ENCODE peak calls at places on chromosome X, in six cellular contexts. H is sigmoid colon; R is astrocyte of the spinal cord; G is CD8-positive, alpha-beta T cell; Y is mucosa of descending colon; L is lower leg skin. D is an unnamed sample.

GRCh38 chrX:119693996-119694451 is 1.1 kb upstream of the SEPTIN6 start:
- DNase-seq in G (no peak), R (no peak), Y (peak), L (no peak), H (no peak), D (no peak)

GRCh38 chrX:57227691-57228090 is 58.8 kb upstream of the FAAH2 start:
- DNase-seq in Y (no peak), L (no peak), G (no peak), R (no peak), H (no peak), D (no peak)

GRCh38 chrX:43860646-43861370 is 21.4 kb downstream of the MAOB start:
- DNase-seq in R (peak), H (no peak), L (no peak), G (no peak), Y (no peak), D (peak)

GRCh38 chrX:30513284-30513683 is 64.3 kb downstream of the TASL start:
- DNase-seq in H (no peak), R (no peak), Y (no peak), L (no peak), G (no peak), D (no peak)

GRCh38 chrX:15973299-15973698 is 118.7 kb upstream of the AP1S2 start:
- DNase-seq in Y (no peak), L (no peak), H (no peak), G (no peak), R (peak), D (no peak)

GRCh38 chrX:43744284-43744683 is 88.2 kb downstream of the MAOA start:
- DNase-seq in R (no peak), L (no peak), H (no peak), Y (no peak), G (no peak), D (no peak)

GRCh38 chrX:47191806-47192401 is 1.7 kb upstream of the UBA1 start:
- DNase-seq in Y (no peak), H (no peak), L (no peak), G (no peak), R (no peak), D (no peak)

GRCh38 chrX:154799554-154800348 is 5.5 kb downstream of the MPP1 start:
- DNase-seq in H (no peak), R (peak), G (no peak), L (no peak), Y (no peak), D (no peak)

GRCh38 chrX:71053217-71053621 is 14.9 kb downstream of the SNX12 start:
- DNase-seq in L (no peak), H (no peak), Y (no peak), G (no peak), R (peak), D (no peak)

GRCh38 chrX:51893931-51894696 is 691 bp downstream of the MAGED1 start:
- DNase-seq in G (peak), L (no peak), H (peak), Y (no peak), R (peak), D (no peak)

GRCh38 chrX:101417981-101418841 is 10.2 kb downstream of the HNRNPH2 start:
- DNase-seq in G (peak), L (peak), R (peak), H (peak), Y (peak), D (no peak)

GRCh38 chrX:132615396-132616131 is 126.7 kb upstream of the MBNL3 start:
- DNase-seq in G (peak), H (no peak), R (peak), Y (no peak), L (peak), D (no peak)

GRCh38 chrX:5823861-5824260 is 404.8 kb downstream of the NLGN4X start:
- DNase-seq in H (no peak), G (no peak), Y (no peak), R (no peak), L (no peak), D (no peak)

GRCh38 chrX:54042609-54043010 is 1.7 kb downstream of the PHF8 start:
- DNase-seq in Y (peak), H (peak), R (peak), G (peak), L (peak), D (peak)

GRCh38 chrX:123731987-123732678 is 719 bp downstream of the THOC2 start:
- DNase-seq in R (peak), Y (peak), H (no peak), G (no peak), L (no peak), D (no peak)

GRCh38 chrX:103624111-103624510 is 4.7 kb upstream of the TCEAL1 start:
- DNase-seq in H (no peak), R (peak), Y (no peak), G (no peak), L (no peak), D (no peak)

GRCh38 chrX:9885150-9885549 is 82.0 kb upstream of the CLDN34 start:
- DNase-seq in L (peak), G (peak), H (no peak), R (peak), Y (no peak), D (no peak)

GRCh38 chrX:155070975-155071693 is at the start of the genes BRCC3, CMC4 and MTCP1:
- DNase-seq in H (peak), R (peak), L (peak), Y (peak), G (peak), D (peak)

GRCh38 chrX:20159811-20160385 is 18.3 kb upstream of the EIF1AX start:
- DNase-seq in H (no peak), G (no peak), R (no peak), L (no peak), Y (no peak), D (no peak)

GRCh38 chrX:154734101-154734781 is 16.6 kb downstream of the GAB3 start:
- DNase-seq in L (no peak), Y (no peak), G (peak), R (peak), H (no peak), D (no peak)

GRCh38 chrX:47221756-47222155 is 3.3 kb downstream of the CDK16 start:
- DNase-seq in G (no peak), R (no peak), L (no peak), H (no peak), Y (no peak), D (no peak)

GRCh38 chrX:108034725-108035124 is 10.1 kb upstream of the VSIG1 start:
- DNase-seq in Y (no peak), L (no peak), R (no peak), H (no peak), G (no peak), D (no peak)

GRCh38 chrX:51568586-51568985 is 50.1 kb downstream of the CENPVL3 start:
- DNase-seq in Y (no peak), R (peak), H (no peak), L (no peak), G (no peak), D (no peak)

GRCh38 chrX:129759576-129760061 is 20.1 kb upstream of the SASH3 start:
- DNase-seq in G (peak), H (no peak), R (peak), Y (no peak), L (peak), D (peak)

GRCh38 chrX:39065051-39065871 is 264.0 kb downstream of the MID1IP1 start:
- DNase-seq in Y (no peak), H (no peak), R (no peak), G (no peak), L (no peak), D (no peak)

GRCh38 chrX:136268051-136269048 is 17.1 kb upstream of the MAP7D3 start:
- DNase-seq in H (no peak), G (peak), Y (no peak), R (peak), L (no peak), D (no peak)

GRCh38 chrX:9341305-9342201 is 123.3 kb upstream of the TBL1X start:
- DNase-seq in R (peak), L (peak), H (peak), G (peak), Y (peak), D (no peak)

GRCh38 chrX:15903186-15903681 is 48.6 kb upstream of the AP1S2 start:
- DNase-seq in H (no peak), R (no peak), G (no peak), L (no peak), Y (no peak), D (no peak)

GRCh38 chrX:111244238-111244750 is 26.0 kb downstream of the CAPN6 start:
- DNase-seq in H (no peak), R (peak), Y (no peak), G (no peak), L (no peak), D (no peak)

GRCh38 chrX:69538321-69538876 is 34.3 kb downstream of the NALF2 start:
- DNase-seq in G (peak), L (peak), R (peak), H (peak), Y (peak), D (no peak)
- H3K4me3 ChIP-seq in G (no peak), L (no peak), R (peak), H (peak), Y (no peak), D (peak)

DNA sequence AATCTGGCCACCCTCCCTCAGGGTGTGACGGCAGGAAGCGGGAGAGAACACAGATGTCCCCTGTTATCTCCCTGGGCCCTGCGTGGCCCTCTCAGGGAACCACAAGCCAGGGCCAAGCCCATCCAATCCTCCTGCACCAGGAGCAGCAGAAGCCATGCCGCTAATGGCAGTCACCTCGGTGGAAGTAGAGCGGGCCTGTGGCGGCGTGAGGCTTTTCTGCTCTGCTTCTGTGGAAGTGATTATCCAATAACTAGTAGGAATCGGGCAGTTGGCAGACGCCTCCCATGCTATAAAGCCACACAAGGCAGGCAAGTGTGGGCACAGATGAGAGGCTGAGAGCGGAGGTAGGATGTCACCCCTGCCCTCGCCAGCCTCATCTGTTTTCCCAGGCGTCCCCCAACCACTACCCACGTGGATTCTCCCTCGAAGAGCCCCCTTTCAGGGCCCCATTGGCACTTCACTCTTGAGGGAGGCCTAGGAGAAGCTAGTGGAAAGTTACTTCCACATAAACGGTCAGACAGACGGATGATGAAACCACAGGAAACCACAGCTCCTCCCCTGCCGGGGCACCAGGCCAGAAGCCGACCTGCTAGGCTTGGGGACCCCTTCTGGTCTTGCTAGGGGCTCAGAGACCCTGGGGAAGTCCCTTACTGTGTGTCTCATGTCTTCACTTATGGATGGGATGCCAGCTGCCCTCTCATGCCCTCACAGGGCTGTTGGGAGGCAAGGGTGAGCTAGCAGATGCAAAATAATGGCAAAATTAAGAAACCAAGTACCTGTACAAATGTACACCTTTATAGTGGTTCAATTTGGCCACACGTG is 18.8 kb upstream of the TMSB4X start:
- DNase-seq in R (peak), H (no peak), G (peak), Y (peak), L (no peak), D (peak)
- H3K4me3 ChIP-seq in R (no peak), H (no peak), G (peak), Y (no peak), L (no peak), D (no peak)

GRCh38 chrX:7159132-7159861 is 11.3 kb upstream of the PUDP start:
- DNase-seq in G (no peak), Y (no peak), L (peak), H (no peak), R (peak), D (no peak)

GRCh38 chrX:7155163-7155562 is 7.2 kb upstream of the PUDP start:
- DNase-seq in L (no peak), Y (no peak), G (no peak), H (no peak), R (no peak), D (no peak)

GRCh38 chrX:7154040-7154597 is 6.2 kb upstream of the PUDP start:
- DNase-seq in G (no peak), H (no peak), R (peak), L (no peak), Y (no peak), D (no peak)

GRCh38 chrX:7158468-7158990 is 10.6 kb upstream of the PUDP start:
- DNase-seq in Y (no peak), H (no peak), G (no peak), R (peak), L (no peak), D (no peak)

GRCh38 chrX:7156879-7157278 is 8.9 kb upstream of the PUDP start:
- DNase-seq in G (no peak), R (no peak), L (no peak), Y (no peak), H (no peak), D (no peak)
- H3K4me3 ChIP-seq in G (no peak), R (no peak), L (no peak), Y (no peak), H (no peak), D (no peak)

GRCh38 chrX:48470110-48470832 is at the start of gene SLC38A5:
- DNase-seq in Y (no peak), L (no peak), G (no peak), H (no peak), R (no peak), D (no peak)

GRCh38 chrX:48467331-48467761 is 2.7 kb downstream of the SLC38A5 start:
- DNase-seq in R (no peak), L (no peak), Y (no peak), H (no peak), G (no peak), D (no peak)

GRCh38 chrX:48468247-48468671 is 1.8 kb downstream of the SLC38A5 start:
- DNase-seq in L (no peak), Y (no peak), G (peak), H (peak), R (no peak), D (no peak)

GRCh38 chrX:48470833-48471118 is 716 bp upstream of the SLC38A5 start:
- DNase-seq in L (no peak), G (no peak), Y (no peak), R (no peak), H (no peak), D (no peak)

DNA sequence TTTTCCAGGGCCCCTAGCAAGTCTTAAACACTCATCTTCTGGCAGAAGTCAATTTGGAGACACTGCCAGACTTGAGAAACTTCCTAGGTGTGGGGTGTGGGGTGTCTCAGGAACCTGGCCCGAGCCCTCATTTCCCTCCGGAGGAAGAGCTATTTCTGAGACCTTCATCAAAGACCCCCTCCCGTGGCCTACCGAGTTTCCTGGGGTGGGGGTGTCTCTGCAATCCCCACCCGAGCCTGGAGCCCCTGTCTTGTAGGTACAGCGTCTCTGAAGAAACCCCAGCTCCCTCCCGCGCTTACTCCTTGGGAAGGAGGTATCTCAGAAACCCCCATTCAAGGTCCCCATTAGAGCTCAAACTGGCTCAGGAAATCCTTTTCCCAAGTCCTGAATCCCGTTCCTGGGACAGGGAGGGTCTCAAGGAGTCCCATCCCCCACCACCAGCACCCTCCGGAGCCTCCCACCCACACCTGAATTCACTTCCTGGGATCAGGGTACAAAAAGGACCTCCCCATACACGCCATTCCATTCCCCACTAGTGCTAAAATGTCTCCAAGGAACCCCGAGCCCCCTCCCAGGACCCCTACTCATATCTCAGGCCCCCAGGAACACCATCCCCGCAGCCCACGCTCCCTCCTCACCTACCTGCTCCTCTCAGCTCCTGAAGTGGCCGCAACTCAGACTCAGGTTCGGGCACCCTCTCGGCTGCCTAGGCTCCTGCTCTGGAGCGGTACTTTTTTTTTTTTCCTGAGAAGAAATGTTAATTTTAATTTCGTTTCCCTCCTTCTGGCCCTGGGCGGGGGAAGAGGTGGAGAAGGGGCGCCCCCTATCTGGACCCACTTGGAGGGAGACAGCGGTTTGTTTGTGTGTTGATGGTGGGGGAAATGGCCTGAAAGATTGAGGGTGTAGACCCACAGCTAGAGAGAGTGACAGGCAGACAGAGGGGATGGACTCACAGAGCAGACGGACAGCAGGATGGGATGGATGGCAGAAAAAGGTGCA is 1.1 kb downstream of the SLC38A5 start:
- DNase-seq in Y (no peak), H (peak), L (no peak), R (no peak), G (peak), D (no peak)
- H3K4me3 ChIP-seq in Y (no peak), H (peak), L (no peak), R (peak), G (peak), D (no peak)

GRCh38 chrX:139969286-139969685 is 4.0 kb upstream of the CXorf66 start:
- DNase-seq in L (no peak), Y (no peak), G (no peak), R (no peak), H (no peak), D (no peak)

GRCh38 chrX:139972629-139973257 is 7.4 kb upstream of the CXorf66 start:
- DNase-seq in Y (no peak), H (no peak), L (no peak), G (no peak), R (no peak), D (no peak)

GRCh38 chrX:139973290-139973689 is 8.0 kb upstream of the CXorf66 start:
- DNase-seq in H (no peak), G (no peak), Y (no peak), L (no peak), R (no peak), D (no peak)

GRCh38 chrX:139972113-139972512 is 6.8 kb upstream of the CXorf66 start:
- DNase-seq in L (no peak), H (no peak), R (no peak), G (no peak), Y (no peak), D (no peak)

DNA sequence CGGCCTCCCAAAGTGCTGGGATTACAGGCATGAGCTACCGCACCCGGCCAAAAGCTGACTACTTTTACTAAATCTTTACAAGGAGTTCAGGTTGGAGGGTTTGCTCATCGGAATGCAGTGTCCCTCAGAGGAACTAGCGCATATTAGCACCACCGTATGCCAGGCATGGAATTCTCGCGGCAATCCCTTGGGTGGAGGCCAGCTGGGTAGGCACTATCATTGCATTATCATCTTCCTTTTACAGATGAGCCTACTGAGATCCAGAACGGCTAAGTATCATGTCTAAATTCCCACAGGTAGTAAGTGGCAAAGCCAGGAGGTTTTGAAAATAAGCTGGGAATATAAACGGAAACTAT is 6.1 kb upstream of the CXorf66 start:
- DNase-seq in R (no peak), Y (no peak), H (no peak), L (no peak), G (no peak), D (no peak)
- H3K4me3 ChIP-seq in R (no peak), Y (no peak), H (no peak), L (no peak), G (no peak), D (no peak)

DNA sequence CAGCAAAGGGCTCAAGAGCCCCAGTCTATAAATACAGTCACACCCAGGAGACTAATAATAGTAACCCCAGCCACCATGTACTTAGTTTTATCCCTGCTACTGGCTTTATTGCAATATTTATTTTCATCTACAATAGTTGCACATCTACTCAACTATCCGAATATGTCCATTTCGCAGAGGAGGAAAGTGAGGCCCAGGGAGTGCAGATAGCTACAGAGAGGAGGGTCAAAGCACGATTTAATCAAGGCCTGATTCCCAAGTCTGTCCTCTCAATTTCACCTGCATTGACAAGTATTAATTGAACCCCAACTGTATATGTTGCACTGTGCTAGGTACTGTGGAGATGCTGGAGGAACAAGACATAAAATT is 4.0 kb upstream of the PLP2 start:
- DNase-seq in G (no peak), Y (no peak), R (no peak), H (no peak), L (no peak), D (no peak)
- H3K4me3 ChIP-seq in G (peak), Y (no peak), R (peak), H (peak), L (no peak), D (peak)